ENCODE peak calls at places on chromosomes 7 and 10, in four cellular contexts. One of them, this sample, is unnamed.

GRCh38 chr7:151057737-151057988 is at the start of gene CDK5:
- DNase-seq in AG04449: no peak
- DNase-seq in adrenal gland: no peak
- DNase-seq in astrocyte of the spinal cord: no peak
- DNase-seq in this sample: no peak

GRCh38 chr10:95201736-95202135 is 7.7 kb downstream of the ACSM6 start:
- DNase-seq in AG04449: no peak
- DNase-seq in adrenal gland: no peak
- DNase-seq in astrocyte of the spinal cord: no peak
- DNase-seq in this sample: peak; percentile 82

GRCh38 chr10:98921381-98921780 is 314.3 kb downstream of the HPSE2 start:
- DNase-seq in AG04449: no peak
- DNase-seq in adrenal gland: no peak
- DNase-seq in astrocyte of the spinal cord: no peak
- DNase-seq in this sample: no peak

GRCh38 chr10:116760919-116761318 is 18.6 kb upstream of the HSPA12A start:
- DNase-seq in AG04449: no peak
- DNase-seq in adrenal gland: no peak
- DNase-seq in astrocyte of the spinal cord: no peak
- DNase-seq in this sample: no peak

GRCh38 chr10:13560597-13560996 is 26.2 kb upstream of the PRPF18 start:
- DNase-seq in AG04449: no peak
- DNase-seq in adrenal gland: no peak
- DNase-seq in astrocyte of the spinal cord: peak; percentile 68
- DNase-seq in this sample: no peak

GRCh38 chr10:102421645-102422585 is 1.3 kb downstream of the FBXL15 start:
- DNase-seq in AG04449: no peak
- DNase-seq in adrenal gland: peak; percentile 78
- DNase-seq in astrocyte of the spinal cord: no peak
- DNase-seq in this sample: peak; percentile 23

GRCh38 chr10:94902080-94902479 is 36.4 kb upstream of the CYP2C9 start:
- DNase-seq in AG04449: no peak
- DNase-seq in adrenal gland: no peak
- DNase-seq in astrocyte of the spinal cord: no peak
- DNase-seq in this sample: no peak

GRCh38 chr7:36979810-36980248 is 255.5 kb upstream of the AOAH start:
- DNase-seq in AG04449: no peak
- DNase-seq in adrenal gland: no peak
- DNase-seq in astrocyte of the spinal cord: no peak
- DNase-seq in this sample: no peak

GRCh38 chr7:130024390-130024789 is 26.8 kb downstream of the ZC3HC1 start:
- DNase-seq in AG04449: peak; percentile 31
- DNase-seq in adrenal gland: no peak
- DNase-seq in astrocyte of the spinal cord: no peak
- DNase-seq in this sample: no peak

GRCh38 chr7:24820730-24821044 is 63.4 kb upstream of the GSDME start:
- DNase-seq in AG04449: no peak
- DNase-seq in adrenal gland: no peak
- DNase-seq in astrocyte of the spinal cord: no peak
- DNase-seq in this sample: no peak

GRCh38 chr10:16116404-16117304 is 256.3 kb upstream of the MINDY3 start:
- DNase-seq in AG04449: no peak
- DNase-seq in adrenal gland: no peak
- DNase-seq in astrocyte of the spinal cord: no peak
- DNase-seq in this sample: peak; percentile 12

GRCh38 chr7:150788474-150789269 is 11.5 kb downstream of the TMEM176B start:
- DNase-seq in AG04449: no peak
- DNase-seq in adrenal gland: peak; percentile 81
- DNase-seq in astrocyte of the spinal cord: no peak
- DNase-seq in this sample: no peak

GRCh38 chr10:132231656-132232552 is 45.2 kb downstream of the DPYSL4 start:
- DNase-seq in AG04449: no peak
- DNase-seq in adrenal gland: no peak
- DNase-seq in astrocyte of the spinal cord: no peak
- DNase-seq in this sample: no peak

GRCh38 chr7:152459724-152460251 is 24.0 kb upstream of the KMT2C start:
- DNase-seq in AG04449: no peak
- DNase-seq in adrenal gland: peak; percentile 76
- DNase-seq in astrocyte of the spinal cord: no peak
- DNase-seq in this sample: no peak
- H3K4me3 ChIP-seq in AG04449: no peak overlapping the region
- H3K4me3 ChIP-seq in adrenal gland: no peak overlapping the region
- H3K4me3 ChIP-seq in astrocyte of the spinal cord: no peak overlapping the region
- H3K4me3 ChIP-seq in this sample: no peak overlapping the region

GRCh38 chr7:92831716-92832622 is 4.4 kb downstream of the CDK6 start:
- DNase-seq in AG04449: peak; percentile 77
- DNase-seq in adrenal gland: no peak
- DNase-seq in astrocyte of the spinal cord: peak; percentile 87
- DNase-seq in this sample: peak; percentile 69

GRCh38 chr7:92832623-92833023 is 3.8 kb downstream of the CDK6 start:
- DNase-seq in AG04449: no peak
- DNase-seq in adrenal gland: no peak
- DNase-seq in astrocyte of the spinal cord: no peak
- DNase-seq in this sample: no peak

GRCh38 chr7:92833766-92834605 is 2.4 kb downstream of the CDK6 start:
- DNase-seq in AG04449: no peak
- DNase-seq in adrenal gland: peak; percentile 90
- DNase-seq in astrocyte of the spinal cord: peak; percentile 81
- DNase-seq in this sample: no peak

GRCh38 chr7:92834661-92835139 is 1.7 kb downstream of the CDK6 start:
- DNase-seq in AG04449: no peak
- DNase-seq in adrenal gland: peak; percentile 52
- DNase-seq in astrocyte of the spinal cord: no peak
- DNase-seq in this sample: no peak

GRCh38 chr7:92833024-92833765 is 3.2 kb downstream of the CDK6 start:
- DNase-seq in AG04449: no peak
- DNase-seq in adrenal gland: peak; percentile 94
- DNase-seq in astrocyte of the spinal cord: peak; percentile 81
- DNase-seq in this sample: peak; percentile 68
- TF ChIP-seq CTCF in AG04449: peak; percentile 90
- TF ChIP-seq CTCF in adrenal gland: peak; percentile 90
- TF ChIP-seq CTCF in astrocyte of the spinal cord: peak; percentile 84
- TF ChIP-seq CTCF in this sample: peak; percentile 98

GRCh38 chr7:42143605-42144252 is 93.3 kb downstream of the GLI3 start:
- DNase-seq in AG04449: peak; percentile 7
- DNase-seq in adrenal gland: no peak
- DNase-seq in astrocyte of the spinal cord: peak; percentile 58
- DNase-seq in this sample: no peak
- H3K4me3 ChIP-seq in AG04449: peak overlapping the region; percentile 25
- H3K4me3 ChIP-seq in adrenal gland: no peak overlapping the region
- H3K4me3 ChIP-seq in astrocyte of the spinal cord: no peak overlapping the region
- H3K4me3 ChIP-seq in this sample: no peak overlapping the region

GRCh38 chr7:106178593-106179134 is 66.6 kb upstream of the SYPL1 start:
- DNase-seq in AG04449: no peak
- DNase-seq in adrenal gland: no peak
- DNase-seq in astrocyte of the spinal cord: peak; percentile 67
- DNase-seq in this sample: peak; percentile 42
- TF ChIP-seq CTCF in AG04449: peak; percentile 39
- TF ChIP-seq CTCF in adrenal gland: no peak
- TF ChIP-seq CTCF in astrocyte of the spinal cord: peak; percentile 53
- TF ChIP-seq CTCF in this sample: peak; percentile 38

GRCh38 chr10:11682267-11682683 is 59.9 kb upstream of the ECHDC3 start:
- DNase-seq in AG04449: no peak
- DNase-seq in adrenal gland: no peak
- DNase-seq in astrocyte of the spinal cord: no peak
- DNase-seq in this sample: no peak

GRCh38 chr10:11677480-11677879 is 64.7 kb upstream of the ECHDC3 start:
- DNase-seq in AG04449: no peak
- DNase-seq in adrenal gland: no peak
- DNase-seq in astrocyte of the spinal cord: no peak
- DNase-seq in this sample: no peak

GRCh38 chr10:11680496-11680895 is 61.7 kb upstream of the ECHDC3 start:
- DNase-seq in AG04449: no peak
- DNase-seq in adrenal gland: no peak
- DNase-seq in astrocyte of the spinal cord: no peak
- DNase-seq in this sample: no peak

GRCh38 chr10:11679946-11680345 is 62.2 kb upstream of the ECHDC3 start:
- DNase-seq in AG04449: no peak
- DNase-seq in adrenal gland: no peak
- DNase-seq in astrocyte of the spinal cord: no peak
- DNase-seq in this sample: no peak

DNA sequence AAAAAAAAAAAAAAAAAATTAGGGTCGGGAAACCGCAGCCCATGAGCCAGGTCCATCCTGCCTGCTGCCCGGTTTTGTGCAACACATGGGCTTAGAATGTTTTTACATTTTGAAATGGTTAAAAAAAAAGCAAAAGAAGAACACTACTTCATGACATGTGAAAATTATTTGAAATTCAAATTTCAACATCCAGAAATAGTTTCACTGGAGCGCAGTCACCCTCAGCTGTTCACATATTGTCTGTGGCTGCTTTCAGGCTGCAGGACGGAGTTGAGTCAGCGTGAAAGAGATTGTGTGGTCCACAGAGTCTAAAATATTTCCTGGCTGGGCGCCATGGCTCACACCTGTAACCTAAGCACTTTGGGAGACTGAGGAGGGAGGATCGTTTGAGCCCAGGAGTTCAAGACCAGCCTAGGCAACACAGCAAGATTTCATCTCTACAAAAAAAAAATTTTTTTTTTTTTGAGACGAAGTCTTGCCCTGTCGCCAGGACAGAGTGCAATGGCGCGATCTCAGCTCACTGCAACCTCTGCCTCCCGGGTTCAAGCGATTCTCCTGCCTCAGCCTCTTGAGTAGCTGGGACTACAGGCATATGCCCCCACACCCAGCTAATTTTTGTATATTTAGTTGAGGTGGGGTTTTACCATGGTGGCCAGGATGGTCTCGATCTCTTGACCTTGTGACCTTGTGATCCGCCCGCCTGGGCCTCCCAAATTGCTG is 63.9 kb upstream of the ECHDC3 start:
- DNase-seq in AG04449: no peak
- DNase-seq in adrenal gland: no peak
- DNase-seq in astrocyte of the spinal cord: no peak
- DNase-seq in this sample: peak; percentile 33
- H3K4me3 ChIP-seq in AG04449: no peak overlapping the region
- H3K4me3 ChIP-seq in adrenal gland: no peak overlapping the region
- H3K4me3 ChIP-seq in astrocyte of the spinal cord: no peak overlapping the region
- H3K4me3 ChIP-seq in this sample: no peak overlapping the region

GRCh38 chr7:146414373-146414772 is 297.8 kb downstream of the CNTNAP2 start:
- DNase-seq in AG04449: no peak
- DNase-seq in adrenal gland: no peak
- DNase-seq in astrocyte of the spinal cord: no peak
- DNase-seq in this sample: no peak

GRCh38 chr7:146411975-146412374 is 295.4 kb downstream of the CNTNAP2 start:
- DNase-seq in AG04449: no peak
- DNase-seq in adrenal gland: no peak
- DNase-seq in astrocyte of the spinal cord: no peak
- DNase-seq in this sample: no peak

GRCh38 chr7:146414872-146415271 is 298.3 kb downstream of the CNTNAP2 start:
- DNase-seq in AG04449: no peak
- DNase-seq in adrenal gland: no peak
- DNase-seq in astrocyte of the spinal cord: no peak
- DNase-seq in this sample: no peak
- TF ChIP-seq CTCF in AG04449: no peak
- TF ChIP-seq CTCF in adrenal gland: no peak
- TF ChIP-seq CTCF in astrocyte of the spinal cord: no peak
- TF ChIP-seq CTCF in this sample: no peak

DNA sequence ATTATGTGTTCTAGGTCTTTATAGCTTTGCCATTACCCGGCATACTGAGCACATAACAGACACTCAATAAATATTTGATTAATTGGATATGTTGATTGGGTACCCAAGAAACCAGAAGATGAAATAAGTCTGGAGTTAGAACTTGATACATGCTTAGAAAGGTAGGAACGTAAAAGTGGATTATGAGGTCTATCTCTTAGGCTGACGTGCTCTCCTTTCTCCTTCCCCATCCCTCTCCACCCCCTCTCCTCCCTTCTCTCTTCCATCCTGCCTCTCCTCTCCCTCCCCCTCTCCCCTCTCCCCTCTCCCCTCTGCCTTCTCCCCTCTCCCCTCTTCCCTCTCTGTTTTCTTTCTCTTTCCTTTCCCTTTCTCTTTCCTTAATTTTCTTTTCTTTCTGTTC is 34.0 kb downstream of the AUTS2 start:
- DNase-seq in AG04449: no peak
- DNase-seq in adrenal gland: no peak
- DNase-seq in astrocyte of the spinal cord: no peak
- DNase-seq in this sample: no peak
- H3K4me3 ChIP-seq in AG04449: no peak overlapping the region
- H3K4me3 ChIP-seq in adrenal gland: no peak overlapping the region
- H3K4me3 ChIP-seq in astrocyte of the spinal cord: no peak overlapping the region
- H3K4me3 ChIP-seq in this sample: no peak overlapping the region

DNA sequence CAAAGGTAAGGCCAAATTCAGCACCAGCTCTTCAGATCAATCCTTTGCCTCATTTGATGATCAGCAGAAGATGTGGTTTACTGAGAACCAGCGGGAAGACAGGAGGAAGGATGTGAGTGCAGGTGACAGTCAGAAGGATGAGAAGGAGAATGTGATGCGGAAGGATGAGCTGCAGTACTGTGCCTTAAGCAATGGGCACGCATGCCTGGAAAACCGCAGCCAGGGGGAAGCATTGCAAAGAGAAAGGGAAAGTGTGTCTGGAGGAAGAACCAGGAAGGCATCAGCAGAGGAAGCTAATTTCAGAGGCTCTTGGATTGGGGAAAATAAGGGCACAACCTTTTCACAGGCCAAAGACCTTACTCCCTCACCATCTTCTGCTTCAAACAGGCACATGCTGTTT is 25.7 kb downstream of the C10orf71 start:
- DNase-seq in AG04449: no peak
- DNase-seq in adrenal gland: peak; percentile 69
- DNase-seq in astrocyte of the spinal cord: no peak
- DNase-seq in this sample: no peak
- TF ChIP-seq CTCF in AG04449: peak; percentile 2
- TF ChIP-seq CTCF in adrenal gland: no peak
- TF ChIP-seq CTCF in astrocyte of the spinal cord: peak; percentile 27
- TF ChIP-seq CTCF in this sample: no peak

This sample was measured in bronchial epithelial cell.